ENCODE peak calls at places on chromosome 6, in four cellular contexts. Q is H1, H is prostate gland, X is A549. S is an unnamed sample.

GRCh38 chr6:154276810-154277577 is 79.6 kb downstream of the IPCEF1 start:
- DNase-seq in H (no peak), Q (no peak), X (peak; percentile 8), S (no peak)

GRCh38 chr6:45714795-45715507 is 300.7 kb downstream of the CLIC5 start:
- DNase-seq in Q (peak; percentile 49), X (peak; percentile 61), H (peak; percentile 77), S (peak; percentile 25)

GRCh38 chr6:135013211-135013610 is 41.4 kb downstream of the HBS1L start:
- DNase-seq in H (no peak), X (no peak), Q (no peak), S (no peak)

GRCh38 chr6:3231213-3232016 is 4.0 kb upstream of the TUBB2B start:
- DNase-seq in H (peak; percentile 73), Q (peak; percentile 83), X (peak; percentile 62), S (peak; percentile 85)

GRCh38 chr6:26311012-26311384 is 54.0 kb upstream of the BTN3A2 start:
- DNase-seq in X (no peak), Q (peak; percentile 72), H (no peak), S (no peak)

GRCh38 chr6:139858444-139858843 is 484.0 kb upstream of the CITED2 start:
- DNase-seq in Q (no peak), X (no peak), H (peak; percentile 34), S (no peak)

GRCh38 chr6:6331393-6331792 is 10.9 kb upstream of the F13A1 start:
- DNase-seq in X (no peak), Q (no peak), H (no peak), S (no peak)

GRCh38 chr6:797479-798077 is 104.6 kb upstream of the EXOC2 start:
- DNase-seq in Q (peak; percentile 53), H (peak; percentile 59), X (peak; percentile 7), S (peak; percentile 21)

GRCh38 chr6:33616113-33616512 is 5.0 kb upstream of the ITPR3 start:
- DNase-seq in X (no peak), H (no peak), Q (no peak), S (no peak)

GRCh38 chr6:117810269-117810668 is 96.8 kb upstream of the SLC35F1 start:
- DNase-seq in X (no peak), H (no peak), Q (no peak), S (no peak)

GRCh38 chr6:104789770-104790190 is 69.9 kb downstream of the HACE1 start:
- DNase-seq in Q (no peak), X (peak; percentile 9), H (no peak), S (no peak)

GRCh38 chr6:2944405-2945068 is 26.8 kb downstream of the SERPINB6 start:
- DNase-seq in X (no peak), H (no peak), Q (peak; percentile 1), S (no peak)

GRCh38 chr6:14673201-14673600 is 555.6 kb downstream of the CD83 start:
- DNase-seq in H (no peak), X (no peak), Q (no peak), S (no peak)

GRCh38 chr6:12595161-12595792 is 121.3 kb upstream of the PHACTR1 start:
- DNase-seq in X (no peak), Q (no peak), H (no peak), S (no peak)

GRCh38 chr6:158751842-158752424 is 67.2 kb downstream of the EZR start:
- DNase-seq in X (no peak), H (no peak), Q (no peak), S (no peak)

GRCh38 chr6:106535012-106535411 is 94.3 kb downstream of the RTN4IP1 start:
- DNase-seq in Q (no peak), H (no peak), X (no peak), S (no peak)

GRCh38 chr6:111604259-111605099 is 1.2 kb downstream of the TRAF3IP2 start:
- DNase-seq in Q (peak; percentile 58), H (peak; percentile 34), X (no peak), S (no peak)

GRCh38 chr6:133131621-133132020 is 109.5 kb upstream of the EYA4 start:
- DNase-seq in Q (no peak), H (peak; percentile 4), X (no peak), S (no peak)

GRCh38 chr6:82353848-82354247 is 9.8 kb upstream of the TPBG start:
- DNase-seq in X (no peak), Q (no peak), H (no peak), S (no peak)

GRCh38 chr6:82348130-82348529 is 15.5 kb upstream of the TPBG start:
- DNase-seq in H (no peak), Q (no peak), X (no peak), S (no peak)
- TF ChIP-seq CTCF in H (no peak), Q (no peak), X (no peak), S (no peak)

DNA sequence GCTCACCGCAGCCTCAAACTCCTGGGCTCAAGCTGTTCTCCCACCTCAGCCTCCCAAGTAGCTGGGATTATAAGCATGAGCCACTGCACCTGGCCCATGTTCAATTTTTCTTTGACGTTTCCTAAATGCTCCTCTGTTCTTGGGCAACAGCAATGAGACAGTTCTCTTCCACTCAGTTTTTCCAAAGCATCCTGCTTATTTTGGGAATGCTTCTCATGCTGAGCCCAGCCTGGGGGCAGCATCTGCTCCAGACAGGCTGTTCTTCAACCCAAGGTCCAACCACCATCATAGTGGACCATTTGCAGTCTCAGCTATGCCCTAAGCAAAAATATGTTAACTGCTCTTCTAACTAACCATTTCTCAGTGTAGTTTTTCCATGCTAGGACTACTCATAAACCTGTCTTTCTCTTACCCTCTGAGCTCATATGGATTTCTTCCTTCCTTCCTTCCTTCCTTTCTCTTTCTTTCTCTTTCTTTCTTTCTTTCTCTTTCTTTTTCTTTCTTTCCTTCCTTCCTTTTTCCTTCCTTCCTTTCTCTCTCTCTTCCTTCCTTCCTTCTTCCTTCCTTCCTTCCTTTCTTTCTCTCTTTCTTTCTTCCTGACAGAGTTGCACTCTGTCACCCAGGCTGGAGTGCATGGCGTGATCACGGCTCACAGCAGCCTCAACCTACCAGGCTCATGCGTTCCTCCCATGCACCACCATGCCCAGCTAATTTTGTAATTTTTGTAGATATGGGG is 48.4 kb downstream of the GCNT2 start:
- DNase-seq in Q (no peak), H (no peak), X (no peak), S (no peak)
- TF ChIP-seq CTCF in Q (no peak), H (no peak), X (no peak), S (no peak)

GRCh38 chr6:36874443-36875249 is at the start of gene PPIL1:
- DNase-seq in H (peak; percentile 75), Q (peak; percentile 82), X (peak; percentile 88), S (peak; percentile 62)
- TF ChIP-seq CTCF in H (peak; percentile 25), Q (no peak), X (no peak), S (peak; percentile 2)

GRCh38 chr6:169421890-169422289 is 168.2 kb upstream of the THBS2 start:
- DNase-seq in X (no peak), Q (no peak), H (no peak), S (no peak)

GRCh38 chr6:169424821-169425240 is 171.2 kb upstream of the THBS2 start:
- DNase-seq in H (no peak), X (no peak), Q (no peak), S (no peak)

GRCh38 chr6:169417101-169417500 is 163.5 kb upstream of the THBS2 start:
- DNase-seq in X (no peak), H (no peak), Q (no peak), S (no peak)

GRCh38 chr6:169424149-169424804 is 170.6 kb upstream of the THBS2 start:
- DNase-seq in X (no peak), Q (no peak), H (no peak), S (no peak)

DNA sequence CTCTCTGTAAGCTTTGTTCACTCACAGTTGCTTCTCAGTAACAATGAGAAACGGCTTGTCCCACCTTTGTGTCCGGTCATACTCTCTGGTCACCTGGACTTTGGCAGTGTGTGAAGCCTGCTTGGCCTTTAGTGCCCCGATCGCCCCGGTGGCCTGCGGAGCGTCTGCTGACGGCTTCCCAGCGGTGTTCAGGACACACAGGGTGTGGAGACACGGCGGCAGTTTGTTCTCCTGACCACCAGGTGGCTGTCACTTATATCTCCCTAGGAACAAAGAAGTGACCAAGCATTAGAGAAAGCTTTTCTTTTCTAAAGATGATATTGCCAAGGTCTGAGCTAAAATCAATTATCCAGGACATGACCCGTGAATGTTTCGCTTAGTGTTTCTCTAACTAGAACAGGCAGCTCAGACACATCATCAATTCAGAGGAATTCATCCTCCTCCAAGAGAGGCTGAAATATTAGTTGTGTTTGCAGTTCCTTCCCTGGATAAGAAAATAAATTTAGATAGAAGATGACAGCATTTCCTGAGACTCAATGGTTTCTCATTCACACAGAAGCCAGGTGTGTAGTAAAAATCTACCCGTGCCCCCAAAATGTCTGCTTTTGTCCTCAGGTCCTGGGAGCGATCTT is 167.4 kb upstream of the THBS2 start:
- DNase-seq in Q (no peak), H (no peak), X (no peak), S (peak; percentile 24)
- TF ChIP-seq CTCF in Q (peak; percentile 54), H (peak; percentile 23), X (no peak), S (peak; percentile 70)

DNA sequence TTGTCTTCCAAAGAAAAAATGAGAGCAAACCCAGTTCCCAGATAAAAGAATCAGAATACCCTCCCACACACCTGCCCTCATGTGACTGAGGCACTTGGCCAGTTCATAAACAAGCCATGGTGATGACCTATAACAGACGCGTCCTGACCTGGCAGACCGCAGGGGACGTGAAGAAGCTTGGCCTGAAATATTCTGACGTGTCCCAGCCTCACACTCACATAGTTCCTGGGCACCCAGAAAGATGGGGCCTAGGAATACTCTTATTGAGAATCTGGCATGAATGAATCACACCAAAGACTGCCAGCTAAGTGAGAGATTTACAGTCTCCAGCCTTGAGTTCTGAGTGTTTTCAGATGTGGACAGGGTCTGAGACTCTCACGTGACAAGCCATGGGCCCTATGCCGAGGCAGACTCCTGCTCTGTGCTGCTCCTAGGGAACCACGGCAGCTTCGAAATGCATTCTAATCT is 17.2 kb upstream of the MAP3K4 start:
- DNase-seq in H (no peak), X (no peak), Q (no peak), S (no peak)
- TF ChIP-seq CTCF in H (no peak), X (no peak), Q (no peak), S (no peak)

GRCh38 chr6:43952746-43953145 is 174.5 kb downstream of the MRPL14 start:
- DNase-seq in Q (peak; percentile 43), H (no peak), X (no peak), S (no peak)
- TF ChIP-seq CTCF in Q (peak; percentile 16), H (no peak), X (no peak), S (peak; percentile 23)

GRCh38 chr6:20455175-20456075 is 53.7 kb downstream of the E2F3 start:
- DNase-seq in X (no peak), H (no peak), Q (no peak), S (no peak)
- TF ChIP-seq CTCF in X (no peak), H (no peak), Q (no peak), S (no peak)

GRCh38 chr6:146028835-146029572 is at the start of gene GRM1:
- DNase-seq in H (no peak), Q (peak; percentile 48), X (no peak), S (no peak)

GRCh38 chr6:146027586-146028249 is 1.1 kb upstream of the GRM1 start:
- DNase-seq in X (no peak), H (no peak), Q (peak; percentile 60), S (no peak)

GRCh38 chr6:146028250-146028789 is 542 bp upstream of the GRM1 start:
- DNase-seq in Q (peak; percentile 93), X (peak; percentile 12), H (peak; percentile 20), S (peak; percentile 79)

GRCh38 chr6:146029573-146030184 is 817 bp downstream of the GRM1 start:
- DNase-seq in X (no peak), H (no peak), Q (no peak), S (no peak)

DNA sequence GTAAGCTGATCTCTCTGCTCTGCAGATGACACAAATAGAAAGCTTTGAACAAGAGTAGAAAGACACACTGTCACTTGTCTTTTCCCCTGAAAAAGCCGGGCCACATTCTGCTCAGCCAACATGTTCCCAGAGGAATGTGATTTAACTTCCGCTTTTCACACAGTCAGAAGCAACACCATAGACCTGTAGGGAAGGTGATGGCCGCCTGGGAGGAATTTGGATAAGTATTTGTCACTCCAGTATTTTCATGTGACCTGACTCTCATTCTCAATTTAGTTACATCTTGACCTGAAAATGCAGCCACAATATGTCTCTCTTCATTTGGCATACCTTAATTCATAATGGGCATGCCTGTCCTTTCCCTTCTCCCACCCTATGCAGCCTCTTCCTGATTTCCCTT is 2.0 kb upstream of the GRM1 start:
- DNase-seq in H (no peak), X (no peak), Q (no peak), S (no peak)
- TF ChIP-seq CTCF in H (no peak), X (no peak), Q (no peak), S (no peak)

S was measured in progenitor cell of endocrine pancreas.